ENCODE peak calls at places on chromosomes 7 and 10, in four cellular contexts. Q is AG04449, R is natural killer cell, P is colonic mucosa. Y is an unnamed sample.

GRCh38 chr10:11036424-11037011 is 18.8 kb downstream of the CELF2 start:
- DNase-seq in Q (no peak), R (no peak), P (peak; percentile 74), Y (no peak)

GRCh38 chr10:121394586-121394985 is 203.7 kb downstream of the FGFR2 start:
- DNase-seq in Q (no peak), R (no peak), P (no peak), Y (no peak)

GRCh38 chr7:52273685-52274610 is 761.5 kb upstream of the POM121L12 start:
- DNase-seq in Q (no peak), R (no peak), P (no peak), Y (no peak)

GRCh38 chr10:69874464-69874863 is 72.8 kb downstream of the COL13A1 start:
- DNase-seq in Q (no peak), R (no peak), P (no peak), Y (no peak)

GRCh38 chr7:192701-193536 is 548 bp downstream of the FAM20C start:
- DNase-seq in Q (no peak), R (no peak), P (peak; percentile 51), Y (peak; percentile 65)

GRCh38 chr10:7957591-7957990 is 96.9 kb upstream of the GATA3 start:
- DNase-seq in Q (no peak), R (no peak), P (no peak), Y (no peak)

GRCh38 chr10:37584643-37585042 is 272.8 kb downstream of the ZNF248 start:
- DNase-seq in Q (no peak), R (no peak), P (no peak), Y (no peak)

GRCh38 chr7:8443871-8444756 is 10.7 kb downstream of the NXPH1 start:
- DNase-seq in Q (no peak), R (no peak), P (no peak), Y (no peak)

GRCh38 chr7:139845443-139845805 is 16.4 kb downstream of the TBXAS1 start:
- DNase-seq in Q (no peak), R (no peak), P (no peak), Y (no peak)

GRCh38 chr7:55286666-55287065 is 78.5 kb upstream of the LANCL2 start:
- DNase-seq in Q (no peak), R (no peak), P (no peak), Y (no peak)

GRCh38 chr10:126598009-126598408 is 72.5 kb downstream of the C10orf90 start:
- DNase-seq in Q (no peak), R (no peak), P (peak; percentile 33), Y (peak; percentile 18)

GRCh38 chr7:50142421-50143113 is 49.5 kb upstream of the ZPBP start:
- DNase-seq in Q (no peak), R (no peak), P (no peak), Y (peak; percentile 53)

GRCh38 chr10:130707389-130707979 is 571.3 kb downstream of the GLRX3 start:
- DNase-seq in Q (no peak), R (no peak), P (no peak), Y (no peak)

GRCh38 chr7:137903382-137904169 is 56.8 kb upstream of the DGKI start:
- DNase-seq in Q (no peak), R (peak; percentile 41), P (peak; percentile 68), Y (peak; percentile 84)

GRCh38 chr10:88735661-88736060 is 24.2 kb upstream of the LIPN start:
- DNase-seq in Q (no peak), R (no peak), P (no peak), Y (no peak)

GRCh38 chr7:22350466-22351328 is 6.3 kb downstream of the RAPGEF5 start:
- DNase-seq in Q (no peak), R (no peak), P (no peak), Y (no peak)

GRCh38 chr10:130027716-130028464 is 63.8 kb upstream of the EBF3 start:
- DNase-seq in Q (no peak), R (no peak), P (no peak), Y (no peak)

GRCh38 chr10:116403740-116404250 is 23.9 kb upstream of the PNLIPRP3 start:
- DNase-seq in Q (no peak), R (no peak), P (no peak), Y (no peak)

GRCh38 chr10:79084012-79084971 is 15.5 kb downstream of the ZMIZ1 start:
- DNase-seq in Q (no peak), R (no peak), P (peak; percentile 93), Y (no peak)

GRCh38 chr10:74827045-74827441 is 643 bp downstream of the KAT6B start:
- DNase-seq in Q (no peak), R (no peak), P (no peak), Y (no peak)

GRCh38 chr10:48653944-48654698 is 30.6 kb upstream of the WDFY4 start:
- DNase-seq in Q (no peak), R (no peak), P (no peak), Y (no peak)

GRCh38 chr7:88224596-88225275 is 4.9 kb upstream of the SRI start:
- DNase-seq in Q (no peak), R (no peak), P (no peak), Y (no peak)

GRCh38 chr10:13707156-13707881 is 120.6 kb downstream of the PRPF18 start:
- DNase-seq in Q (no peak), R (no peak), P (peak; percentile 81), Y (no peak)

GRCh38 chr10:37010741-37011140 is 114.7 kb upstream of the ANKRD30A start:
- DNase-seq in Q (no peak), R (no peak), P (no peak), Y (no peak)

GRCh38 chr10:15352818-15353217 is 18.3 kb downstream of the FAM171A1 start:
- DNase-seq in Q (no peak), R (no peak), P (no peak), Y (no peak)

GRCh38 chr7:101812595-101812994 is 4.8 kb upstream of the CUX1 start:
- DNase-seq in Q (no peak), R (no peak), P (no peak), Y (no peak)

GRCh38 chr7:155184923-155185322 is 112.8 kb upstream of the INSIG1 start:
- DNase-seq in Q (no peak), R (no peak), P (no peak), Y (no peak)

GRCh38 chr10:17292375-17292774 is 64.3 kb downstream of the VIM start:
- DNase-seq in Q (no peak), R (no peak), P (no peak), Y (no peak)

GRCh38 chr10:17289763-17290162 is 61.7 kb downstream of the VIM start:
- DNase-seq in Q (no peak), R (no peak), P (no peak), Y (no peak)

GRCh38 chr10:17286562-17287089 is 58.6 kb downstream of the VIM start:
- DNase-seq in Q (no peak), R (no peak), P (no peak), Y (no peak)

GRCh38 chr10:17287151-17287550 is 59.1 kb downstream of the VIM start:
- DNase-seq in Q (no peak), R (no peak), P (no peak), Y (no peak)

GRCh38 chr10:17290226-17290625 is 62.2 kb downstream of the VIM start:
- DNase-seq in Q (no peak), R (no peak), P (no peak), Y (no peak)
- TF ChIP-seq CTCF in Q (no peak), R (peak; percentile 22), P (no peak), Y (no peak)

GRCh38 chr7:112446431-112446830 is 3.8 kb upstream of the IFRD1 start:
- DNase-seq in Q (no peak), R (no peak), P (no peak), Y (no peak)
- TF ChIP-seq CTCF in Q (no peak), R (no peak), P (no peak), Y (no peak)

DNA sequence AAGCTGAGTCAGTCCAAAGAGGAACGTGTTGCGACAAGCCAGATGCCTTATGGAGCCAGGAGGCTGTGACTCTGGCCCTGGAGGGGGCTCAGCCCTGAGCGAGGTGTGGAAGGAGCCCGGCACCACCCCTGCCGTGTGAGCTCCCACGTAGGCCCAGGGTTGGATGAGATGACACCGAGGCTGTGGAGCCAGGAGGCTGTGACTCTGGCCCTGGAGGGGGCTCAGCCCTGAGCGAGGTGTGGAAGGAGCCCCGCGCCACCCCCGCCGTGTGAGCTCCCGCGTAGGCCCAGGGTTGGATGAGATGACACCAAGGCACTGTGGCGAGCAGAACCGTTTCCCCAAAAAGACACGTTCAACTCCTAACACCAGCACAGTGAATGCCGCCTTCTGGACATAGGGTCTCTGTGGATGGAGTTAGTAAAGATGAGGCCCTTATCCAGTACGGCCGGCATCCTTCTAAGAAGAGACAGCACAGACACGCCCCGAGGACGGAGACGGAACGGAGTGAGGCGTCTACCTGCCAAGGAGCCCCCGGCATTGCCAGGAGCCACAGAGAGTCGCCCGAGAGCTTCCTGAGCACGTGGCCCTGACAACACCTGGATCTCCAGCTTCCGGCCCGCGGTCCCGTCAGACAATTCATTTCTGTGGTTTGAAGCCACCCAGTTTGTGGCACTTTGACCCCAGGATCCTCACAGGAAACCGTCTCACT is 472.5 kb downstream of the DNAJB6 start:
- DNase-seq in Q (no peak), R (no peak), P (no peak), Y (no peak)
- TF ChIP-seq CTCF in Q (no peak), R (no peak), P (no peak), Y (no peak)

DNA sequence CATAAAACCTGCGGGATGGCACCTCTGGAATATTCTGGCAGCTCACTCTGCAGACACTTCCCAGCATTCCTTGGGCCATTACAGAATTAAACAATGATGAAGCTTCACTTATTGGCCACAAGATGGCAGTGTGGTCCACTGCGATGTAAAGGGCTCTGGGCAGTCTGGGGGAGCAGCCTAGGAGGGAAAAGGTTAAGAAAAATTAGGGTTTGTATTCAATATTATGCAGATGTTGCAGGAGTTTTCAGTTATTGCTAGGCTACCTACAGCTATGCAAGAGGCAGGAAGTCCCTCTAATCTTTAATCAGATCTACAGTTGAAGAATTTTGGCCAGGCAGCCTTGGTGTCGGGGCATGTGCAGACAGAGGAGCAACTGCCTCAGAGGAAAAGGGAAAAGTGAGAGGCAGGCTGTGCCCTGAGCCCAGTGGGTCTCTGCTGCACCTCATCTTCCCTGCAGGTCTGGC is 233.2 kb upstream of the PRSS1 start:
- DNase-seq in Q (peak; percentile 29), R (no peak), P (peak; percentile 60), Y (peak; percentile 27)
- TF ChIP-seq CTCF in Q (peak; percentile 68), R (peak; percentile 72), P (peak; percentile 81), Y (peak; percentile 76)

DNA sequence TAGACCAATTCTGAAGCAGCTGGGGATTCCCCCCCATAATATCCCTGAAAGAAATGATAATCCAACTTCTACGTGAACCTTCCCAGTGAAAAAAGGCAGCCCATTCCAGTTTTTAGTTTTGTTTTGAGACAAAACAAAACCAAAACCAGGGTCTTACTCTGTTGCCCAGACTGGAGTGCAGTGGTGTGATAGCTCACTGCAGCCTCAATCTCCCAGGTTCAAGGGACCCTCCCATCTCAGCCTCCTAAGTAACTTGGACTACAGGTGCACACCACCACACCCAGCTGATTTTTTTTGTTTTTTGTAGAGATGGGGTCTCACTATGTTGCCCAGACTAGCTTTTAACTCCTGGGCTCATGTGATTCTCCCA is 12.5 kb upstream of the ARPC1A start:
- DNase-seq in Q (no peak), R (no peak), P (no peak), Y (no peak)
- TF ChIP-seq CTCF in Q (no peak), R (peak; percentile 11), P (peak; percentile 23), Y (peak; percentile 57)

DNA sequence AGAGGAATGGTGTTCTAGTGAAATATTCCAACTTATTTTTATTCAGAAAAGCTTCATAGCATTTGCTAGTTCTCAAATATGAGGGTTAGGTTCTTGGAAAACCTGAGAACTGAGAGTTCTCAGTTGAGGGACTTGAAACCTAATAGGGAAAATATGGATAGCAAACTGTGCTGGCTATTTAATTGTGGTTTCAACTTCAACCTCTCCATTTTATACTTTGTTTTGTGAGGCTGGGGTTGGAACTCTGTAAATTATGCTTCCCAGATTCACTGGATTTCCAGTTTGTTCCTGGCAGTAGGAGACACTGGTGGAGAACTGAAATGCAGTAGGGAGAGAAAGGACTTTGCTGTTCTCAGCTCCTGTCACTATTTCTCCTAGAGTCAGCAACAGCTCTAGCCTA is 52.7 kb downstream of the CDK14 start:
- DNase-seq in Q (no peak), R (no peak), P (no peak), Y (no peak)
- TF ChIP-seq CTCF in Q (no peak), R (no peak), P (no peak), Y (no peak)